ENCODE peak calls at places on chromosomes 2 and 18, in four cellular contexts. One of them, this sample, is unnamed.

GRCh38 chr2:227865281-227865680 is 6.2 kb upstream of the DAW1 start:
- DNase-seq in sigmoid colon: no peak
- DNase-seq in A549: no peak
- DNase-seq in uterus: no peak
- DNase-seq in this sample: no peak

GRCh38 chr2:25402477-25402876 is 60.8 kb upstream of the DNMT3A start:
- DNase-seq in A549: no peak
- DNase-seq in uterus: no peak
- DNase-seq in sigmoid colon: no peak
- DNase-seq in this sample: no peak

GRCh38 chr2:217687771-217688170 is 315.0 kb downstream of the TNS1 start:
- DNase-seq in sigmoid colon: no peak
- DNase-seq in A549: no peak
- DNase-seq in uterus: no peak
- DNase-seq in this sample: no peak

GRCh38 chr18:35918564-35918963 is 53.9 kb upstream of the RMP24 start:
- DNase-seq in uterus: no peak
- DNase-seq in A549: no peak
- DNase-seq in sigmoid colon: no peak
- DNase-seq in this sample: no peak

GRCh38 chr2:128601298-128602037 is 282.8 kb upstream of the HS6ST1 start:
- DNase-seq in A549: no peak
- DNase-seq in sigmoid colon: peak
- DNase-seq in uterus: peak
- DNase-seq in this sample: no peak

GRCh38 chr2:70192516-70192915 is 1.7 kb upstream of the C2orf42 start:
- DNase-seq in uterus: no peak
- DNase-seq in A549: no peak
- DNase-seq in sigmoid colon: no peak
- DNase-seq in this sample: no peak

GRCh38 chr18:5628512-5629255 is 84.9 kb upstream of the EPB41L3 start:
- DNase-seq in sigmoid colon: peak
- DNase-seq in A549: no peak
- DNase-seq in uterus: peak
- DNase-seq in this sample: no peak

GRCh38 chr2:43292297-43292696 is 65.9 kb upstream of the ZFP36L2 start:
- DNase-seq in A549: no peak
- DNase-seq in sigmoid colon: no peak
- DNase-seq in uterus: no peak
- DNase-seq in this sample: no peak

GRCh38 chr18:3540805-3541548 is 91.0 kb downstream of the TGIF1 start:
- DNase-seq in sigmoid colon: no peak
- DNase-seq in uterus: no peak
- DNase-seq in A549: no peak
- DNase-seq in this sample: no peak

GRCh38 chr18:908631-909621 is 4.3 kb downstream of the ADCYAP1 start:
- DNase-seq in A549: no peak
- DNase-seq in sigmoid colon: no peak
- DNase-seq in uterus: no peak
- DNase-seq in this sample: no peak

GRCh38 chr2:148021059-148021985 is at the start of gene MBD5:
- DNase-seq in uterus: no peak
- DNase-seq in A549: peak
- DNase-seq in sigmoid colon: peak
- DNase-seq in this sample: peak

GRCh38 chr2:149507933-149508332 is 79.6 kb downstream of the MMADHC start:
- DNase-seq in A549: no peak
- DNase-seq in uterus: no peak
- DNase-seq in sigmoid colon: no peak
- DNase-seq in this sample: no peak

GRCh38 chr2:219131744-219132143 is 28.9 kb downstream of the NHEJ1 start:
- DNase-seq in A549: no peak
- DNase-seq in uterus: no peak
- DNase-seq in sigmoid colon: no peak
- DNase-seq in this sample: no peak

GRCh38 chr2:70964596-70965386 is 13.6 kb upstream of the ANKRD53 start:
- DNase-seq in uterus: peak
- DNase-seq in A549: peak
- DNase-seq in sigmoid colon: peak
- DNase-seq in this sample: peak

GRCh38 chr2:23021311-23022120 is 363.5 kb upstream of the KLHL29 start:
- DNase-seq in uterus: no peak
- DNase-seq in sigmoid colon: no peak
- DNase-seq in A549: no peak
- DNase-seq in this sample: no peak

GRCh38 chr2:225002656-225003045 is 39.6 kb downstream of the DOCK10 start:
- DNase-seq in sigmoid colon: no peak
- DNase-seq in uterus: no peak
- DNase-seq in A549: no peak
- DNase-seq in this sample: no peak

GRCh38 chr2:79554899-79555298 is 42.0 kb downstream of the CTNNA2 start:
- DNase-seq in sigmoid colon: no peak
- DNase-seq in uterus: no peak
- DNase-seq in A549: no peak
- DNase-seq in this sample: no peak

GRCh38 chr18:74185860-74186259 is 37.5 kb downstream of the TIMM21 start:
- DNase-seq in A549: no peak
- DNase-seq in uterus: no peak
- DNase-seq in sigmoid colon: no peak
- DNase-seq in this sample: no peak

GRCh38 chr18:10040287-10041011 is 126.6 kb downstream of the VAPA start:
- DNase-seq in sigmoid colon: no peak
- DNase-seq in A549: no peak
- DNase-seq in uterus: no peak
- DNase-seq in this sample: no peak

GRCh38 chr18:13422541-13423147 is 204.1 kb downstream of the LDLRAD4 start:
- DNase-seq in sigmoid colon: no peak
- DNase-seq in uterus: no peak
- DNase-seq in A549: no peak
- DNase-seq in this sample: no peak

GRCh38 chr18:13290856-13291271 is 72.3 kb downstream of the LDLRAD4 start:
- DNase-seq in uterus: no peak
- DNase-seq in A549: no peak
- DNase-seq in sigmoid colon: no peak
- DNase-seq in this sample: no peak

GRCh38 chr2:240571314-240571973 is 3.2 kb downstream of the RNPEPL1 start:
- DNase-seq in uterus: no peak
- DNase-seq in sigmoid colon: peak
- DNase-seq in A549: no peak
- DNase-seq in this sample: no peak

GRCh38 chr2:16314691-16315457 is 350.8 kb downstream of the CYRIA start:
- DNase-seq in sigmoid colon: no peak
- DNase-seq in A549: no peak
- DNase-seq in uterus: no peak
- DNase-seq in this sample: no peak

GRCh38 chr2:85779641-85780315 is 26.0 kb downstream of the ATOH8 start:
- DNase-seq in A549: no peak
- DNase-seq in uterus: no peak
- DNase-seq in sigmoid colon: no peak
- DNase-seq in this sample: no peak

GRCh38 chr18:50558948-50559749 is 738 bp upstream of the MAPK4 start:
- DNase-seq in sigmoid colon: no peak
- DNase-seq in uterus: peak
- DNase-seq in A549: no peak
- DNase-seq in this sample: no peak

GRCh38 chr2:64750001-64750816 is 96.5 kb upstream of the SERTAD2 start:
- DNase-seq in uterus: peak
- DNase-seq in A549: peak
- DNase-seq in sigmoid colon: peak
- DNase-seq in this sample: peak

GRCh38 chr2:14759086-14759485 is 126.6 kb downstream of the LRATD1 start:
- DNase-seq in A549: no peak
- DNase-seq in sigmoid colon: no peak
- DNase-seq in uterus: no peak
- DNase-seq in this sample: no peak

GRCh38 chr2:64017811-64018714 is 1.2 kb downstream of the VPS54 start:
- DNase-seq in uterus: no peak
- DNase-seq in sigmoid colon: no peak
- DNase-seq in A549: no peak
- DNase-seq in this sample: peak

GRCh38 chr2:144460981-144461766 is 58.7 kb downstream of the ZEB2 start:
- DNase-seq in sigmoid colon: no peak
- DNase-seq in A549: no peak
- DNase-seq in uterus: peak
- DNase-seq in this sample: peak

GRCh38 chr2:234864518-234864917 is 87.3 kb upstream of the SH3BP4 start:
- DNase-seq in sigmoid colon: no peak
- DNase-seq in A549: no peak
- DNase-seq in uterus: no peak
- DNase-seq in this sample: no peak

GRCh38 chr2:236449167-236449586 is 120.4 kb upstream of the ACKR3 start:
- DNase-seq in uterus: no peak
- DNase-seq in A549: no peak
- DNase-seq in sigmoid colon: no peak
- DNase-seq in this sample: no peak

GRCh38 chr2:202104286-202104870 is 31.3 kb downstream of the KIAA2012 start:
- DNase-seq in sigmoid colon: no peak
- DNase-seq in uterus: no peak
- DNase-seq in A549: peak
- DNase-seq in this sample: peak

GRCh38 chr2:218401834-218402370 is 2.2 kb downstream of the CTDSP1 start:
- DNase-seq in sigmoid colon: peak
- DNase-seq in uterus: no peak
- DNase-seq in A549: no peak
- DNase-seq in this sample: no peak

GRCh38 chr2:179037807-179038206 is 12.1 kb downstream of the CCDC141 start:
- DNase-seq in uterus: no peak
- DNase-seq in A549: no peak
- DNase-seq in sigmoid colon: no peak
- DNase-seq in this sample: no peak

GRCh38 chr2:74555610-74556103 is 1.1 kb downstream of the DOK1 start:
- DNase-seq in A549: no peak
- DNase-seq in sigmoid colon: peak
- DNase-seq in uterus: no peak
- DNase-seq in this sample: no peak

GRCh38 chr2:102619414-102620319 is at the start of gene SLC9A2:
- DNase-seq in A549: peak
- DNase-seq in sigmoid colon: no peak
- DNase-seq in uterus: no peak
- DNase-seq in this sample: no peak
- TF ChIP-seq CTCF in A549: no peak
- TF ChIP-seq CTCF in sigmoid colon: no peak
- TF ChIP-seq CTCF in uterus: no peak
- TF ChIP-seq CTCF in this sample: no peak

GRCh38 chr2:171880774-171881173 is 13.3 kb downstream of the SLC25A12 start:
- DNase-seq in sigmoid colon: no peak
- DNase-seq in A549: no peak
- DNase-seq in uterus: no peak
- DNase-seq in this sample: no peak

GRCh38 chr2:171879865-171880264 is 14.2 kb downstream of the SLC25A12 start:
- DNase-seq in uterus: no peak
- DNase-seq in A549: no peak
- DNase-seq in sigmoid colon: no peak
- DNase-seq in this sample: no peak

GRCh38 chr2:171878481-171878993 is 15.5 kb downstream of the SLC25A12 start:
- DNase-seq in sigmoid colon: no peak
- DNase-seq in A549: no peak
- DNase-seq in uterus: no peak
- DNase-seq in this sample: peak

GRCh38 chr2:171883275-171883893 is 10.7 kb downstream of the SLC25A12 start:
- DNase-seq in A549: no peak
- DNase-seq in uterus: no peak
- DNase-seq in sigmoid colon: no peak
- DNase-seq in this sample: no peak

GRCh38 chr2:171882095-171882769 is 11.8 kb downstream of the SLC25A12 start:
- DNase-seq in sigmoid colon: no peak
- DNase-seq in uterus: no peak
- DNase-seq in A549: no peak
- DNase-seq in this sample: no peak
- TF ChIP-seq CTCF in sigmoid colon: no peak
- TF ChIP-seq CTCF in uterus: no peak
- TF ChIP-seq CTCF in A549: no peak
- TF ChIP-seq CTCF in this sample: no peak

GRCh38 chr18:28995319-28995718 is 818.4 kb upstream of the CDH2 start:
- DNase-seq in uterus: no peak
- DNase-seq in sigmoid colon: no peak
- DNase-seq in A549: no peak
- DNase-seq in this sample: no peak
- TF ChIP-seq CTCF in uterus: no peak
- TF ChIP-seq CTCF in sigmoid colon: no peak
- TF ChIP-seq CTCF in A549: no peak
- TF ChIP-seq CTCF in this sample: peak

GRCh38 chr2:176118606-176119370 is 2.2 kb downstream of the HOXD10 start:
- DNase-seq in sigmoid colon: no peak
- DNase-seq in uterus: peak
- DNase-seq in A549: peak
- DNase-seq in this sample: no peak
- TF ChIP-seq CTCF in sigmoid colon: no peak
- TF ChIP-seq CTCF in uterus: peak
- TF ChIP-seq CTCF in A549: peak
- TF ChIP-seq CTCF in this sample: peak

GRCh38 chr2:108993095-108993937 is 4.3 kb upstream of the EDAR start:
- DNase-seq in sigmoid colon: no peak
- DNase-seq in A549: no peak
- DNase-seq in uterus: no peak
- DNase-seq in this sample: no peak

GRCh38 chr2:108987111-108987510 is 1.9 kb downstream of the EDAR start:
- DNase-seq in sigmoid colon: no peak
- DNase-seq in A549: no peak
- DNase-seq in uterus: no peak
- DNase-seq in this sample: no peak

GRCh38 chr2:108988076-108988795 is 784 bp downstream of the EDAR start:
- DNase-seq in uterus: no peak
- DNase-seq in sigmoid colon: no peak
- DNase-seq in A549: no peak
- DNase-seq in this sample: no peak

GRCh38 chr2:108994250-108994649 is 5.2 kb upstream of the EDAR start:
- DNase-seq in uterus: no peak
- DNase-seq in sigmoid colon: no peak
- DNase-seq in A549: no peak
- DNase-seq in this sample: no peak

GRCh38 chr2:108988796-108989713 is at the start of gene EDAR:
- DNase-seq in uterus: no peak
- DNase-seq in A549: peak
- DNase-seq in sigmoid colon: no peak
- DNase-seq in this sample: no peak
- TF ChIP-seq CTCF in uterus: peak
- TF ChIP-seq CTCF in A549: peak
- TF ChIP-seq CTCF in sigmoid colon: no peak
- TF ChIP-seq CTCF in this sample: peak

GRCh38 chr2:166900700-166901099 is 12.4 kb downstream of the XIRP2 start:
- DNase-seq in uterus: no peak
- DNase-seq in sigmoid colon: no peak
- DNase-seq in A549: no peak
- DNase-seq in this sample: no peak
- TF ChIP-seq CTCF in uterus: no peak
- TF ChIP-seq CTCF in sigmoid colon: no peak
- TF ChIP-seq CTCF in A549: no peak
- TF ChIP-seq CTCF in this sample: peak

This sample was measured in HFFc6.